ENCODE peak calls at places on chromosomes 11 and 22, in four cellular contexts. B, S, D and H are unnamed samples.

GRCh38 chr11:12524865-12525264 is 147.5 kb downstream of the PARVA start:
- DNase-seq in S (no peak), D (no peak), B (no peak), H (no peak)

GRCh38 chr22:47167056-47167455 is 404.6 kb downstream of the TBC1D22A start:
- DNase-seq in D (no peak), S (no peak), B (no peak), H (no peak)

GRCh38 chr11:1298695-1299492 is 10.5 kb downstream of the TOLLIP start:
- DNase-seq in S (no peak), B (peak), D (peak), H (no peak)

GRCh38 chr22:36334081-36334831 is 53.5 kb downstream of the MYH9 start:
- DNase-seq in S (no peak), D (no peak), B (peak), H (no peak)

GRCh38 chr11:3183523-3183922 is 18.4 kb upstream of the OSBPL5 start:
- DNase-seq in D (no peak), S (no peak), B (no peak), H (no peak)

GRCh38 chr11:70674605-70675004 is 276.3 kb downstream of the CTTN start:
- DNase-seq in D (no peak), S (no peak), B (no peak), H (no peak)

GRCh38 chr11:27395556-27396258 is 32.7 kb upstream of the CCDC34 start:
- DNase-seq in S (no peak), B (peak), D (peak), H (no peak)

GRCh38 chr22:19876314-19876940 is 21.8 kb upstream of the GNB1L start:
- DNase-seq in B (no peak), S (no peak), D (no peak), H (no peak)

GRCh38 chr22:31659246-31659645 is 2.8 kb downstream of the PISD start:
- DNase-seq in D (no peak), S (no peak), B (no peak), H (no peak)

GRCh38 chr11:19816817-19817216 is 104.2 kb downstream of the NAV2 start:
- DNase-seq in S (no peak), D (no peak), B (peak), H (no peak)

GRCh38 chr11:33135216-33135615 is 26.1 kb downstream of the CSTF3 start:
- DNase-seq in B (peak), D (peak), S (no peak), H (no peak)

GRCh38 chr11:94401773-94402265 is 600 bp upstream of the GPR83 start:
- DNase-seq in S (no peak), B (peak), D (no peak), H (peak)
- H3K23ac ChIP-seq in S (no peak), B (peak), D (no peak), H (no peak)

GRCh38 chr11:118401151-118401879 is at the start of gene ATP5MG:
- DNase-seq in S (peak), D (peak), B (peak), H (peak)
- H3K23ac ChIP-seq in S (no peak), D (peak), B (no peak), H (peak)

GRCh38 chr11:61131186-61131585 is 28.9 kb downstream of the CD5 start:
- DNase-seq in B (no peak), S (no peak), D (no peak), H (no peak)
- H3K23ac ChIP-seq in B (no peak), S (no peak), D (no peak), H (no peak)

DNA sequence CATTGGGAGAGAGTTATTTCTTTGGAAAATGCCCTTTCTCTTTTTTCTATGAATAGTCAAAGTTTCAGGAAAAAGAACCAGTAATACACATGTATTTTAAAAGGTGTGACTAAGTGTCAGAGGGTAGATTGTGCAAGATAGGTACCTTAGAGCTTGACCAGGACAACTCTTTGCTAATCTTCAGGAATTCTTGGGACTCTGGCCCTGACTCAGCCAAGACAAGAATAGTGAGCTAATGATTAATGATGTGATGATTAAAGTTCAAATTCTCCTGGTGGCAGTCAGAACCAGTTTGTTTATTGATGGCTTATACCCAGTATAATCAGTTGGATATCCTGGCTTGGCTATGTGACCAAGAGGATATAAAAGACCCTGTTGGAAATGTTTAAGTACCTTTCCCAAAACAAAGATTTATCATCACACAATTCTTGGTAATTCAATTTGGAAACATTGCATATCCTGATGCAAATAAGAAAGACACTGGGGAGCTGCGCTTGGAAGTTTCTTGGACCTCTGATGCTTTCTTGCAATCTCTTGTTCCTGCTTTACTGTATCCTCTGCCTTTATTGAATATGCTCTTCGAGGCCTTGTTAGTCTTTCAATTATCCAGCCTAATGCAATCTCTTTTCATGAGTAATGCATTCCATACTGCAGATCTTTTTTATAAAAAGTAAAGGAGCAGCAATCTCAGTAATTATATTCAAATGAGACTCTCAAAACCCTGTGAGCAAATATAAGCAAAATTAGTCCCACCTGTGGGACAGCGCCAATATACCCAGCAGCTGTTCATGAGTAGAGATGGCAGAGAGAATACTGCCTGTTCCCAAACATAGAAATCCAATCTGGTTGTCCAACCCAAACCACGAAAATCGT is 48.0 kb upstream of the CEP126 start:
- DNase-seq in S (no peak), B (peak), D (peak), H (no peak)
- H3K23ac ChIP-seq in S (no peak), B (no peak), D (peak), H (no peak)

GRCh38 chr11:96109265-96110030 is 185.5 kb upstream of the MTMR2 start:
- DNase-seq in D (peak), B (no peak), S (no peak), H (no peak)
- H3K23ac ChIP-seq in D (peak), B (no peak), S (no peak), H (no peak)

DNA sequence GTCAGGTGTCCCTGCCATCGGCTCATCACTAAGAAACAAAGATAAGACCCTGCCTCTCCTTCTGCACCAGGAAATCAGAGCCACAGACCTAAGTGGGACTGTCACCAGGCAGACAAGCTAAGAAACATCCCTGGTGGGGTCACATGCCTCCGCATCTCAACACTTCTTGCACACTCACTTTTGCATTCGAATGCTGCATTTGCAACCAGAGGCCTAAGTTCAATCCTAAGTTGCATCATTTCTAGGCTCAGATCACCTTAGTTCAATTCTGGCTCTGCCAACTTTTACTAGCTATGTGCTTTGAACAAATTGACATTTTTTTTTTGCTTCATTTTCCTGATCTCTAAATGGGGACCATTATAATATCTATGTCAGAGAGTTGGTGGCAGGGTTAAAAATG is 299.0 kb upstream of the B3GAT1 start:
- DNase-seq in D (no peak), S (no peak), B (no peak), H (no peak)
- H3K23ac ChIP-seq in D (no peak), S (no peak), B (no peak), H (no peak)

GRCh38 chr11:110738641-110739040 is 26.4 kb upstream of the ARHGAP20 start:
- DNase-seq in B (peak), D (no peak), S (no peak), H (no peak)
- H3K23ac ChIP-seq in B (no peak), D (no peak), S (no peak), H (no peak)

GRCh38 chr11:121478226-121478894 is 25.6 kb upstream of the SORL1-AS1 start:
- DNase-seq in D (no peak), B (no peak), S (no peak), H (no peak)
- H3K23ac ChIP-seq in D (no peak), B (peak), S (peak), H (peak)